ENCODE peak calls at places on chromosomes 5 and 9, in eight cellular contexts. One of them, this sample, is unnamed.

GRCh38 chr5:142432961-142433360 is 108.1 kb upstream of the SPRY4 start:
- DNase-seq in gastrocnemius medialis: no peak
- DNase-seq in heart right ventricle: no peak
- DNase-seq in IMR-90: no peak
- DNase-seq in MM.1S: no peak
- DNase-seq in omental fat pad: no peak
- DNase-seq in SK-N-SH: no peak
- DNase-seq in ovary: no peak
- DNase-seq in this sample: no peak

GRCh38 chr5:78320461-78320860 is 26.0 kb upstream of the AP3B1 start:
- DNase-seq in IMR-90: peak; percentile 69
- DNase-seq in gastrocnemius medialis: no peak
- DNase-seq in ovary: no peak
- DNase-seq in heart right ventricle: no peak
- DNase-seq in MM.1S: peak; percentile 25
- DNase-seq in omental fat pad: no peak
- DNase-seq in SK-N-SH: peak; percentile 26
- DNase-seq in this sample: peak; percentile 30

GRCh38 chr9:135227641-135228251 is 140.3 kb downstream of the OLFM1 start:
- DNase-seq in heart right ventricle: no peak
- DNase-seq in gastrocnemius medialis: no peak
- DNase-seq in SK-N-SH: no peak
- DNase-seq in omental fat pad: no peak
- DNase-seq in IMR-90: no peak
- DNase-seq in MM.1S: no peak
- DNase-seq in ovary: no peak
- DNase-seq in this sample: no peak

GRCh38 chr5:100855940-100856339 is 47.1 kb downstream of the ST8SIA4 start:
- DNase-seq in SK-N-SH: no peak
- DNase-seq in heart right ventricle: no peak
- DNase-seq in IMR-90: no peak
- DNase-seq in MM.1S: no peak
- DNase-seq in ovary: no peak
- DNase-seq in omental fat pad: no peak
- DNase-seq in gastrocnemius medialis: no peak
- DNase-seq in this sample: no peak

GRCh38 chr5:76472338-76473336 is 69.6 kb downstream of the IQGAP2 start:
- DNase-seq in heart right ventricle: no peak
- DNase-seq in gastrocnemius medialis: no peak
- DNase-seq in IMR-90: no peak
- DNase-seq in omental fat pad: no peak
- DNase-seq in SK-N-SH: no peak
- DNase-seq in MM.1S: no peak
- DNase-seq in ovary: no peak
- DNase-seq in this sample: no peak

GRCh38 chr5:111231053-111231586 is 6.9 kb downstream of the CAMK4 start:
- DNase-seq in omental fat pad: no peak
- DNase-seq in IMR-90: no peak
- DNase-seq in SK-N-SH: no peak
- DNase-seq in heart right ventricle: no peak
- DNase-seq in ovary: no peak
- DNase-seq in gastrocnemius medialis: no peak
- DNase-seq in MM.1S: no peak
- DNase-seq in this sample: no peak

GRCh38 chr5:19927919-19928318 is 60.1 kb downstream of the CDH18 start:
- DNase-seq in heart right ventricle: no peak
- DNase-seq in SK-N-SH: peak; percentile 4
- DNase-seq in IMR-90: peak; percentile 61
- DNase-seq in MM.1S: no peak
- DNase-seq in omental fat pad: no peak
- DNase-seq in ovary: no peak
- DNase-seq in gastrocnemius medialis: no peak
- DNase-seq in this sample: no peak

GRCh38 chr9:121841771-121842611 is 190.6 kb downstream of the DAB2IP start:
- DNase-seq in IMR-90: peak; percentile 73
- DNase-seq in SK-N-SH: no peak
- DNase-seq in omental fat pad: no peak
- DNase-seq in ovary: no peak
- DNase-seq in MM.1S: no peak
- DNase-seq in gastrocnemius medialis: no peak
- DNase-seq in heart right ventricle: no peak
- DNase-seq in this sample: no peak

GRCh38 chr5:139820606-139821005 is 25.0 kb downstream of the PSD2 start:
- DNase-seq in MM.1S: no peak
- DNase-seq in heart right ventricle: no peak
- DNase-seq in SK-N-SH: no peak
- DNase-seq in ovary: no peak
- DNase-seq in omental fat pad: no peak
- DNase-seq in IMR-90: no peak
- DNase-seq in gastrocnemius medialis: no peak
- DNase-seq in this sample: no peak

GRCh38 chr9:437066-438015 is 222.7 kb downstream of the DOCK8 start:
- DNase-seq in heart right ventricle: no peak
- DNase-seq in gastrocnemius medialis: no peak
- DNase-seq in MM.1S: no peak
- DNase-seq in ovary: no peak
- DNase-seq in SK-N-SH: no peak
- DNase-seq in omental fat pad: no peak
- DNase-seq in IMR-90: peak; percentile 77
- DNase-seq in this sample: no peak

GRCh38 chr5:147095740-147096139 is 139.1 kb upstream of the STK32A start:
- DNase-seq in MM.1S: no peak
- DNase-seq in omental fat pad: no peak
- DNase-seq in gastrocnemius medialis: no peak
- DNase-seq in heart right ventricle: no peak
- DNase-seq in SK-N-SH: no peak
- DNase-seq in ovary: no peak
- DNase-seq in IMR-90: no peak
- DNase-seq in this sample: no peak

GRCh38 chr9:101442248-101443136 is 6.9 kb upstream of the ALDOB start:
- DNase-seq in omental fat pad: no peak
- DNase-seq in ovary: no peak
- DNase-seq in gastrocnemius medialis: no peak
- DNase-seq in heart right ventricle: peak; percentile 30
- DNase-seq in SK-N-SH: no peak
- DNase-seq in MM.1S: no peak
- DNase-seq in IMR-90: no peak
- DNase-seq in this sample: no peak

GRCh38 chr9:12625844-12626243 is 67.3 kb upstream of the TYRP1 start:
- DNase-seq in ovary: no peak
- DNase-seq in gastrocnemius medialis: no peak
- DNase-seq in MM.1S: no peak
- DNase-seq in heart right ventricle: no peak
- DNase-seq in IMR-90: no peak
- DNase-seq in SK-N-SH: no peak
- DNase-seq in omental fat pad: no peak
- DNase-seq in this sample: no peak

GRCh38 chr5:36209664-36210063 is 32.1 kb downstream of the NADK2 start:
- DNase-seq in ovary: no peak
- DNase-seq in gastrocnemius medialis: no peak
- DNase-seq in heart right ventricle: no peak
- DNase-seq in omental fat pad: no peak
- DNase-seq in MM.1S: no peak
- DNase-seq in SK-N-SH: no peak
- DNase-seq in IMR-90: peak; percentile 50
- DNase-seq in this sample: no peak

GRCh38 chr5:97388794-97389193 is 205.7 kb upstream of the RIOK2 start:
- DNase-seq in gastrocnemius medialis: no peak
- DNase-seq in omental fat pad: no peak
- DNase-seq in ovary: no peak
- DNase-seq in heart right ventricle: no peak
- DNase-seq in MM.1S: no peak
- DNase-seq in IMR-90: peak; percentile 63
- DNase-seq in SK-N-SH: no peak
- DNase-seq in this sample: no peak

GRCh38 chr9:36961568-36962360 is 72.3 kb downstream of the PAX5 start:
- DNase-seq in gastrocnemius medialis: no peak
- DNase-seq in MM.1S: no peak
- DNase-seq in heart right ventricle: no peak
- DNase-seq in ovary: no peak
- DNase-seq in omental fat pad: no peak
- DNase-seq in IMR-90: no peak
- DNase-seq in SK-N-SH: no peak
- DNase-seq in this sample: no peak

GRCh38 chr5:136030252-136030651 is 1.5 kb downstream of the TGFBI start:
- DNase-seq in ovary: no peak
- DNase-seq in SK-N-SH: peak; percentile 44
- DNase-seq in IMR-90: no peak
- DNase-seq in heart right ventricle: no peak
- DNase-seq in gastrocnemius medialis: no peak
- DNase-seq in MM.1S: no peak
- DNase-seq in omental fat pad: no peak
- DNase-seq in this sample: no peak

GRCh38 chr5:139680368-139681111 is 32.4 kb downstream of the CXXC5 start:
- DNase-seq in omental fat pad: no peak
- DNase-seq in gastrocnemius medialis: no peak
- DNase-seq in heart right ventricle: no peak
- DNase-seq in IMR-90: no peak
- DNase-seq in ovary: no peak
- DNase-seq in SK-N-SH: no peak
- DNase-seq in MM.1S: no peak
- DNase-seq in this sample: no peak

GRCh38 chr5:37721447-37721871 is 118.4 kb downstream of the GDNF start:
- DNase-seq in gastrocnemius medialis: no peak
- DNase-seq in heart right ventricle: no peak
- DNase-seq in MM.1S: peak; percentile 73
- DNase-seq in SK-N-SH: no peak
- DNase-seq in IMR-90: peak; percentile 36
- DNase-seq in ovary: no peak
- DNase-seq in omental fat pad: no peak
- DNase-seq in this sample: peak; percentile 15

DNA sequence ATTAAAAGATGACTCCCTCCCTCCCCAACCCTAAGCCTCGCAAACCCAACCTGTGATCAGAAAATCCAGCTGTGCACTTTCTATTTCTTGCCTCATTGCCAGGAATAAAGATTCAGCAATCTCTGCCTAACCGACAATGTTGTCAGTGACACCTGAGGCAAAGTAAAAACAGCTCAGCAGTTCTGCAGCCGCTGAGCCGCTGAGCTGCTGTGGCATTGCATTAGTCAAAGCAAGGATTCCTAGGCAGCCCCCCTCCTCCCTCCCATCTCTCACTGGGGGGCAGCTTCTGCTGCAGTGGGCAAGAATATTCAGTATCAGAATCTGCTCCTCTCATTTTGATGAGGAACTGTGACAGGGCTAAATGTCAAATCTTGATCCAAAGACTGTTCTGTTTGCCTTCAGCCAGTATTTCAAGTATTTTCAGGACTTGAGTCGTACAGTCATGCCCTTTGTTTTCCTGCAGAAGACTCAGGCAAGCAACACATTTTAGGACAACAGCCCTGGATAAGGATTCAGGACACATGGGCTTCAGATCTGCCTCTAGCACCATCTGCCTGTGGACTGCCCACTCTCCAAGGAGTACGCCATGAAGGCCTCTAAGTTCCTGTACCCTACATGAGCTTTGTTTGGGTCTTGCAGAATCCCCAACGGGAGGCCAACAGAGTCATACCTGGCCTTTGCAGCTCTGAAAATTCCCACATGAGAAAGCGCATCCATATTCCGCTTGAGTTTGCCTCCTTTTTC is 41.1 kb upstream of the DAP start:
- DNase-seq in MM.1S: peak; percentile 88
- DNase-seq in SK-N-SH: no peak
- DNase-seq in heart right ventricle: no peak
- DNase-seq in ovary: no peak
- DNase-seq in IMR-90: no peak
- DNase-seq in gastrocnemius medialis: no peak
- DNase-seq in omental fat pad: no peak
- DNase-seq in this sample: no peak
- TF ChIP-seq CTCF in MM.1S: no peak
- TF ChIP-seq CTCF in SK-N-SH: no peak
- TF ChIP-seq CTCF in heart right ventricle: no peak
- TF ChIP-seq CTCF in ovary: no peak
- TF ChIP-seq CTCF in IMR-90: no peak
- TF ChIP-seq CTCF in gastrocnemius medialis: no peak
- TF ChIP-seq CTCF in omental fat pad: no peak
- TF ChIP-seq CTCF in this sample: no peak

GRCh38 chr9:75482566-75482965 is 394.3 kb downstream of the OSTF1 start:
- DNase-seq in SK-N-SH: no peak
- DNase-seq in gastrocnemius medialis: no peak
- DNase-seq in MM.1S: no peak
- DNase-seq in IMR-90: no peak
- DNase-seq in omental fat pad: no peak
- DNase-seq in heart right ventricle: no peak
- DNase-seq in ovary: no peak
- DNase-seq in this sample: no peak
- TF ChIP-seq CTCF in SK-N-SH: no peak
- TF ChIP-seq CTCF in gastrocnemius medialis: no peak
- TF ChIP-seq CTCF in MM.1S: peak; percentile 25
- TF ChIP-seq CTCF in IMR-90: no peak
- TF ChIP-seq CTCF in omental fat pad: no peak
- TF ChIP-seq CTCF in heart right ventricle: no peak
- TF ChIP-seq CTCF in ovary: no peak
- TF ChIP-seq CTCF in this sample: no peak

GRCh38 chr5:10689391-10690081 is 71.5 kb downstream of the DAP start:
- DNase-seq in gastrocnemius medialis: no peak
- DNase-seq in ovary: no peak
- DNase-seq in heart right ventricle: no peak
- DNase-seq in SK-N-SH: peak; percentile 60
- DNase-seq in IMR-90: peak; percentile 46
- DNase-seq in omental fat pad: no peak
- DNase-seq in MM.1S: peak; percentile 10
- DNase-seq in this sample: peak; percentile 48
- TF ChIP-seq CTCF in gastrocnemius medialis: no peak
- TF ChIP-seq CTCF in ovary: no peak
- TF ChIP-seq CTCF in heart right ventricle: peak; percentile 30
- TF ChIP-seq CTCF in SK-N-SH: peak; percentile 44
- TF ChIP-seq CTCF in IMR-90: peak; percentile 31
- TF ChIP-seq CTCF in omental fat pad: no peak
- TF ChIP-seq CTCF in MM.1S: peak; percentile 24
- TF ChIP-seq CTCF in this sample: peak; percentile 63

GRCh38 chr5:8848362-8848761 is 697.5 kb downstream of the SEMA5A start:
- DNase-seq in heart right ventricle: no peak
- DNase-seq in IMR-90: no peak
- DNase-seq in gastrocnemius medialis: no peak
- DNase-seq in ovary: no peak
- DNase-seq in omental fat pad: no peak
- DNase-seq in SK-N-SH: no peak
- DNase-seq in MM.1S: no peak
- DNase-seq in this sample: no peak

GRCh38 chr5:8857051-8857450 is 688.8 kb downstream of the SEMA5A start:
- DNase-seq in heart right ventricle: no peak
- DNase-seq in ovary: no peak
- DNase-seq in IMR-90: peak; percentile 16
- DNase-seq in gastrocnemius medialis: no peak
- DNase-seq in MM.1S: no peak
- DNase-seq in SK-N-SH: no peak
- DNase-seq in omental fat pad: no peak
- DNase-seq in this sample: no peak

GRCh38 chr5:8848997-8849585 is 696.8 kb downstream of the SEMA5A start:
- DNase-seq in omental fat pad: no peak
- DNase-seq in heart right ventricle: no peak
- DNase-seq in MM.1S: no peak
- DNase-seq in SK-N-SH: no peak
- DNase-seq in gastrocnemius medialis: no peak
- DNase-seq in IMR-90: peak; percentile 89
- DNase-seq in ovary: no peak
- DNase-seq in this sample: no peak

GRCh38 chr5:8845316-8845715 is 700.6 kb downstream of the SEMA5A start:
- DNase-seq in IMR-90: peak; percentile 71
- DNase-seq in omental fat pad: no peak
- DNase-seq in heart right ventricle: no peak
- DNase-seq in ovary: no peak
- DNase-seq in SK-N-SH: no peak
- DNase-seq in MM.1S: no peak
- DNase-seq in gastrocnemius medialis: no peak
- DNase-seq in this sample: no peak

GRCh38 chr5:8851101-8851500 is 694.8 kb downstream of the SEMA5A start:
- DNase-seq in heart right ventricle: no peak
- DNase-seq in IMR-90: no peak
- DNase-seq in MM.1S: no peak
- DNase-seq in omental fat pad: no peak
- DNase-seq in SK-N-SH: peak; percentile 15
- DNase-seq in ovary: no peak
- DNase-seq in gastrocnemius medialis: no peak
- DNase-seq in this sample: no peak
- TF ChIP-seq CTCF in heart right ventricle: no peak
- TF ChIP-seq CTCF in IMR-90: no peak
- TF ChIP-seq CTCF in MM.1S: no peak
- TF ChIP-seq CTCF in omental fat pad: no peak
- TF ChIP-seq CTCF in SK-N-SH: peak; percentile 22
- TF ChIP-seq CTCF in ovary: no peak
- TF ChIP-seq CTCF in gastrocnemius medialis: no peak
- TF ChIP-seq CTCF in this sample: no peak